ENCODE peak calls at places on chromosomes 12 and 14, in five cellular contexts. H is testis, O is heart left ventricle, P is heart right ventricle, B is fibroblast of mammary gland. D is an unnamed sample.
A peak's percentile ranks its signal among the peaks of the same experiment; 100 is the strongest.

GRCh38 chr12:57864811-57865751 is 18.6 kb upstream of the CTDSP2 start:
- DNase-seq in H (peak; percentile 74), O (peak; percentile 88), P (peak; percentile 77), B (peak; percentile 79), D (peak; percentile 86)

GRCh38 chr12:121114019-121114639 is 18.5 kb upstream of the P2RX7 start:
- DNase-seq in H (no peak), O (no peak), P (no peak), B (no peak), D (no peak)

GRCh38 chr14:91186515-91187066 is 57.9 kb downstream of the GPR68 start:
- DNase-seq in H (no peak), O (no peak), P (no peak), B (peak; percentile 47), D (peak; percentile 35)

GRCh38 chr12:132602578-132603239 is 7.7 kb downstream of the LRCOL1 start:
- DNase-seq in H (no peak), O (peak; percentile 48), P (peak; percentile 28), B (no peak), D (no peak)

GRCh38 chr12:19200261-19200660 is 70.7 kb downstream of the PLEKHA5 start:
- DNase-seq in H (no peak), O (no peak), P (no peak), B (peak; percentile 72), D (no peak)

GRCh38 chr14:71155743-71156142 is 248.5 kb downstream of the PCNX1 start:
- DNase-seq in H (peak; percentile 47), O (no peak), P (no peak), B (no peak), D (no peak)

GRCh38 chr12:646303-647038 is 16.8 kb downstream of the NINJ2 start:
- DNase-seq in H (peak; percentile 83), O (peak; percentile 85), P (peak; percentile 88), B (peak; percentile 72), D (no peak)

GRCh38 chr12:118102070-118102469 is 1.7 kb downstream of the VSIG10 start:
- DNase-seq in H (no peak), O (no peak), P (no peak), B (no peak), D (peak; percentile 54)

GRCh38 chr12:5516371-5516770 is 84.5 kb downstream of the NTF3 start:
- DNase-seq in H (no peak), O (no peak), P (no peak), B (no peak), D (no peak)

GRCh38 chr12:113587720-113588119 is 116.0 kb upstream of the LHX5 start:
- DNase-seq in H (no peak), O (no peak), P (no peak), B (no peak), D (no peak)

GRCh38 chr12:473863-474577 is 14.3 kb downstream of the B4GALNT3 start:
- DNase-seq in H (no peak), O (no peak), P (no peak), B (no peak), D (no peak)

GRCh38 chr12:49959570-49960473 is 1.9 kb upstream of the AQP5 start:
- DNase-seq in H (peak; percentile 37), O (peak; percentile 21), P (no peak), B (no peak), D (peak; percentile 59)

GRCh38 chr12:117491711-117492110 is 130.3 kb upstream of the NOS1 start:
- DNase-seq in H (no peak), O (no peak), P (no peak), B (no peak), D (no peak)

GRCh38 chr12:99020871-99021270 is 375.8 kb downstream of the APAF1 start:
- DNase-seq in H (no peak), O (no peak), P (no peak), B (peak; percentile 4), D (no peak)

GRCh38 chr12:25806271-25806670 is 152.2 kb upstream of the RASSF8 start:
- DNase-seq in H (no peak), O (no peak), P (no peak), B (peak; percentile 96), D (no peak)

GRCh38 chr14:99143793-99144192 is 128.2 kb downstream of the BCL11B start:
- DNase-seq in H (no peak), O (no peak), P (no peak), B (no peak), D (no peak)

GRCh38 chr12:94566345-94566744 is 84.0 kb downstream of the TMCC3 start:
- DNase-seq in H (no peak), O (no peak), P (no peak), B (no peak), D (no peak)

GRCh38 chr14:77076118-77076631 is 21.9 kb upstream of the CIPC start:
- DNase-seq in H (peak; percentile 67), O (peak; percentile 86), P (peak; percentile 89), B (peak; percentile 75), D (no peak)

GRCh38 chr14:89697281-89698060 is 257.1 kb downstream of the EFCAB11 start:
- DNase-seq in H (no peak), O (no peak), P (no peak), B (no peak), D (no peak)

GRCh38 chr14:58919262-58919661 is 269.2 kb upstream of the DAAM1 start:
- DNase-seq in H (no peak), O (no peak), P (no peak), B (peak; percentile 48), D (no peak)

GRCh38 chr14:72892879-72893635 is 844 bp downstream of the DPF3 start:
- DNase-seq in H (peak; percentile 45), O (peak; percentile 48), P (no peak), B (no peak), D (peak; percentile 15)

GRCh38 chr12:110279561-110279960 is 1.5 kb upstream of the ATP2A2 start:
- DNase-seq in H (no peak), O (no peak), P (no peak), B (no peak), D (no peak)

GRCh38 chr12:38890102-38890501 is 15.3 kb downstream of the CPNE8 start:
- DNase-seq in H (no peak), O (no peak), P (no peak), B (peak; percentile 40), D (no peak)

GRCh38 chr12:92629349-92630065 is 73.3 kb upstream of the PLEKHG7 start:
- DNase-seq in H (no peak), O (no peak), P (no peak), B (no peak), D (no peak)

GRCh38 chr14:93943052-93943451 is 15.9 kb downstream of the FAM181A start:
- DNase-seq in H (no peak), O (no peak), P (no peak), B (peak; percentile 29), D (no peak)

GRCh38 chr14:35406811-35407630 is 2.5 kb upstream of the NFKBIA start:
- DNase-seq in H (no peak), O (no peak), P (peak; percentile 51), B (peak; percentile 81), D (no peak)

DNA sequence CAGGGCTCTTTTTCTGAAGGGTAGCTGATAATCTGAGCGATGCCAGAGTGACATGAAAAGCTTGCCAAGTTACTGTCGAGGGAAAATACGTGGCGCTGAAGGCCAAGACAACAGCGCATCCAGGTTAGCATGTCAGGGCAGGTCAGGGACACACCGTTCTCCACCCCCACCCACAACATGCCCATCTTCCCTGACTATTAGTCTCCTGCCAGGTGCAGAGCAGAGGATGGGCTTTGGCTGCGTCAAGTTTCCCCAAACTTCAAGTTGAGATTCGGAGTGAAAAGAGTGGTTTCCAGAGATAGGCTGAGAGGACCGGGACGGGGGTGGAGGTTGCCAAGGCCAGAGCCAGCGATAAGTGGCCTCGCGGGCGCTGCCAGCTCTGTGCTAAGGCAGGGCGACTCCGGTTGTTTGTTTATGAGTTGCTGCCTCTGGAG is 1.7 kb downstream of the TRHDE start:
- DNase-seq in H (peak; percentile 58), O (no peak), P (no peak), B (no peak), D (no peak)
- H3K4me3 ChIP-seq in H (peak overlapping the region; percentile 73), O (peak overlapping the region; percentile 47), P (peak overlapping the region; percentile 54), B (peak overlapping the region; percentile 29), D (peak overlapping the region; percentile 68)

GRCh38 chr12:102962532-102962931 is 5.1 kb downstream of the ASCL1 start:
- DNase-seq in H (no peak), O (no peak), P (no peak), B (no peak), D (no peak)

GRCh38 chr12:102962986-102963385 is 5.5 kb downstream of the ASCL1 start:
- DNase-seq in H (no peak), O (no peak), P (no peak), B (no peak), D (no peak)

GRCh38 chr12:102960766-102961487 is 3.5 kb downstream of the ASCL1 start:
- DNase-seq in H (no peak), O (no peak), P (no peak), B (no peak), D (no peak)

GRCh38 chr12:102959391-102959790 is 1.9 kb downstream of the ASCL1 start:
- DNase-seq in H (no peak), O (no peak), P (no peak), B (no peak), D (no peak)

GRCh38 chr12:102961488-102961801 is 4.0 kb downstream of the ASCL1 start:
- DNase-seq in H (no peak), O (no peak), P (no peak), B (no peak), D (no peak)
- H3K4me3 ChIP-seq in H (no peak overlapping the region), O (no peak overlapping the region), P (no peak overlapping the region), B (no peak overlapping the region), D (no peak overlapping the region)

GRCh38 chr12:104232609-104233280 is 17.2 kb downstream of the TXNRD1 start:
- DNase-seq in H (no peak), O (no peak), P (no peak), B (no peak), D (no peak)

GRCh38 chr12:104234926-104235499 is 19.4 kb downstream of the TXNRD1 start:
- DNase-seq in H (no peak), O (no peak), P (no peak), B (no peak), D (no peak)

GRCh38 chr12:104230304-104230703 is 14.7 kb downstream of the TXNRD1 start:
- DNase-seq in H (no peak), O (no peak), P (no peak), B (no peak), D (no peak)

GRCh38 chr12:104226672-104227071 is 11.1 kb downstream of the TXNRD1 start:
- DNase-seq in H (no peak), O (no peak), P (no peak), B (no peak), D (peak; percentile 24)

DNA sequence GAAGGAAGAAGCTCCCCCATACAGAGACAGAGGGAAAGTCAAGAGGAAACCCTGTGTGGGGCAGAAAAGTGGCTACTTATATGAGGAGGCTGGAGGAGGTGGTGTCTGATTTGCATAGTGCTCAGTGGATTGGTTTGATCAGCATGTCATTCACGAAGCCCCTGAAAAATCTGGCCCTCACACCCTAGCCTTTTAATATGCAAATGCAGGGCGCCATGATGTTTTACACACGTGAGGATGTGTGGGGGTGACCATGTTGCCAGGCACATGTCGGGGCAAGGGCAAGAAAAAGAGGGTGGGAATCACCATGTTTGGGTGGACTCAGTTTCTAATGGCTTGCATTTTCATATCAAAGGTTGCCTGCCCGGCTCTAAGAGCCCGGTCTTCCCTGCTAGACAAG is 15.1 kb downstream of the TXNRD1 start:
- DNase-seq in H (no peak), O (no peak), P (no peak), B (no peak), D (no peak)
- H3K4me3 ChIP-seq in H (no peak overlapping the region), O (no peak overlapping the region), P (no peak overlapping the region), B (no peak overlapping the region), D (no peak overlapping the region)

DNA sequence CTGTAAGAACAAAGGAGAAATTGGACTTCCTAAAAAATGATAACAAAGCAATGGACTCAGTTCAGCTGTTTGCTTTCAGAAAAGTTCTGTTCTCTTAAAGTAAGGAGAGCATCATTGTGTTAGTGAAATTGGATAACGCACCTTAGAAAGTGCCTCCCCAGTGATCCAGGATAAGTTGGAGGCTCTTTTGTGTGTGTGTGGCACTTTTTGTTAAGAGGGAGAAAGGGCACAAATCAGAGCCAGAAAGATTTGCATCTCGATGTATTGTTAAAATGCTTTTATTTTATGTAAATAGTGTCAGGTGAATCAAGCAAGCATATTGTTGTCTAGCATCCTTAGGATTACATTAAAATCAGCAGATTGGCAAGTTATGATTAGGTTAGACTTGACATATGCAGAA is 2.1 kb downstream of the STK38L start:
- DNase-seq in H (no peak), O (no peak), P (no peak), B (no peak), D (no peak)
- H3K4me3 ChIP-seq in H (no peak overlapping the region), O (peak overlapping the region; percentile 71), P (peak overlapping the region; percentile 87), B (no peak overlapping the region), D (no peak overlapping the region)